ENCODE peak calls at places on chromosomes 6 and 20, in five cellular contexts. B is AG10803, G is dorsolateral prefrontal cortex, J is fibroblast of mammary gland, Y is left lung. E is an unnamed sample.

GRCh38 chr6:54391577-54391976 is 83.3 kb downstream of the TINAG start:
- DNase-seq in B (no peak), G (no peak), J (no peak), Y (no peak), E (no peak)

GRCh38 chr6:83878902-83879644 is 19.6 kb downstream of the CYB5R4 start:
- DNase-seq in B (no peak), G (no peak), J (no peak), Y (no peak), E (no peak)

GRCh38 chr6:13413466-13413862 is 73.9 kb downstream of the GFOD1 start:
- DNase-seq in B (peak), G (no peak), J (peak), Y (no peak), E (peak)

GRCh38 chr20:4828830-4829493 is 107.3 kb downstream of the PRND start:
- DNase-seq in B (no peak), G (no peak), J (peak), Y (no peak), E (peak)

GRCh38 chr6:155313602-155314091 is 637 bp downstream of the TFB1M start:
- DNase-seq in B (peak), G (no peak), J (peak), Y (no peak), E (peak)

GRCh38 chr6:79605968-79606764 is 25.0 kb upstream of the SH3BGRL2 start:
- DNase-seq in B (no peak), G (no peak), J (no peak), Y (no peak), E (no peak)

GRCh38 chr6:38025431-38025830 is 205.9 kb downstream of the ZFAND3 start:
- DNase-seq in B (peak), G (no peak), J (peak), Y (no peak), E (peak)

GRCh38 chr6:169976301-169977081 is 225.1 kb downstream of the ERMARD start:
- DNase-seq in B (no peak), G (no peak), J (no peak), Y (no peak), E (no peak)

GRCh38 chr20:17667445-17667844 is 14.6 kb downstream of the RRBP1 start:
- DNase-seq in B (no peak), G (no peak), J (no peak), Y (no peak), E (no peak)

GRCh38 chr6:37125779-37126553 is 44.0 kb upstream of the PIM1 start:
- DNase-seq in B (no peak), G (no peak), J (no peak), Y (no peak), E (no peak)

GRCh38 chr20:11540558-11540957 is 377.1 kb upstream of the BTBD3 start:
- DNase-seq in B (no peak), G (no peak), J (no peak), Y (no peak), E (no peak)

GRCh38 chr6:119446623-119447008 is 97.1 kb upstream of the MAN1A1 start:
- DNase-seq in B (peak), G (no peak), J (peak), Y (peak), E (peak)

GRCh38 chr20:33318096-33318429 is 35.0 kb downstream of the BPIFB1 start:
- DNase-seq in B (no peak), G (no peak), J (no peak), Y (no peak), E (no peak)

GRCh38 chr6:155077331-155077730 is 82.2 kb downstream of the TIAM2 start:
- DNase-seq in B (peak), G (no peak), J (peak), Y (no peak), E (peak)

GRCh38 chr20:1087311-1087710 is 31.1 kb upstream of the PSMF1 start:
- DNase-seq in B (no peak), G (no peak), J (no peak), Y (no peak), E (no peak)

GRCh38 chr6:144350176-144350575 is 65.0 kb downstream of the UTRN start:
- DNase-seq in B (no peak), G (no peak), J (no peak), Y (no peak), E (no peak)

GRCh38 chr6:125197795-125198269 is 44.3 kb downstream of the TPD52L1 start:
- DNase-seq in B (peak), G (no peak), J (peak), Y (peak), E (peak)

GRCh38 chr20:34709836-34710567 is 5.9 kb downstream of the TP53INP2 start:
- DNase-seq in B (peak), G (peak), J (peak), Y (peak), E (peak)

GRCh38 chr6:87154641-87155271 is 609 bp upstream of the ZNF292 start:
- DNase-seq in B (peak), G (peak), J (peak), Y (no peak), E (peak)

GRCh38 chr6:45556828-45557227 is 179.1 kb upstream of the SUPT3H start:
- DNase-seq in B (no peak), G (no peak), J (no peak), Y (no peak), E (no peak)

GRCh38 chr6:32945106-32945761 is 4.4 kb upstream of the HLA-DMB start:
- DNase-seq in B (no peak), G (no peak), J (peak), Y (no peak), E (no peak)

GRCh38 chr6:137661601-137662000 is 167.4 kb upstream of the OLIG3 start:
- DNase-seq in B (peak), G (no peak), J (peak), Y (peak), E (peak)

GRCh38 chr6:1611322-1611571 is 1.5 kb downstream of the FOXC1 start:
- DNase-seq in B (peak), G (no peak), J (no peak), Y (no peak), E (peak)
- TF ChIP-seq CTCF in B (peak), G (no peak), J (peak), Y (no peak), E (peak)

DNA sequence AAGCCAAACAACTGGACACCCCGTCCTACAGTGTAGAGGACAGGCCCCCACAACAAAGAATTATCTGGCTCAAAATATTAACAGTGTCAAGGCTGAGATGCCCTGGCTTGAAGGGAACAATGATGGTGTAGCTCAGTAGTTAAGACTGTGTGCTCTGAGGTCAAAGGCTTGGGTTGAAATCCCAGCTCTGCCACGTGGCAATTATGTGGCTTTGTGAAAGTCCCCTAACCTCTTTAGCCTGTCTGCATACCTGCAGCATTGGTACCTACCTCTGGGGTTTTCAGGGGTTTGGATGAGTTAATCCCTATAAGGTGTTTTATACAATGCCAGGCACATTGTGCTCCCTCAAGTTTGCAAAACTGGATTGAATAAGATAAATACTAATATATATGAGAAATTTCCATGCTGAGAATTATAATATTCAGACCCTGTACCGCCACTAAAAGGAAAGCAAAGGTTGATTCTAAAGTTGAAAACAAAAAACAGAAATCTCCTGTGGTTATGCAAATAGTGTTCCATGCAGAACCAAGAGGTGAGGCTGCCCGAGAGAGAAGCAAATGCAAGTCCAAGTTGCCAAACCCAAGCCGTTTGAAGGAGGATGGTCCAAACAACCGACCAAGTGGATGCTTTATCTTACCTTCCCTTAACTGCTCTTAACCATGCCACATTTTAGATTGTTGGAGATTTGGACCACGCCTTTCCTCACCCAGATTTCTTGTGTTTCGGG is 199.8 kb downstream of the NFATC2 start:
- DNase-seq in B (no peak), G (no peak), J (no peak), Y (peak), E (no peak)
- TF ChIP-seq CTCF in B (no peak), G (no peak), J (no peak), Y (no peak), E (no peak)

GRCh38 chr6:3428700-3429099 is 28.1 kb downstream of the SLC22A23 start:
- DNase-seq in B (no peak), G (no peak), J (no peak), Y (no peak), E (no peak)

GRCh38 chr6:3432416-3432815 is 24.4 kb downstream of the SLC22A23 start:
- DNase-seq in B (no peak), G (no peak), J (no peak), Y (no peak), E (no peak)

GRCh38 chr6:3428247-3428646 is 28.6 kb downstream of the SLC22A23 start:
- DNase-seq in B (no peak), G (no peak), J (no peak), Y (no peak), E (no peak)

GRCh38 chr6:3431994-3432393 is 24.9 kb downstream of the SLC22A23 start:
- DNase-seq in B (no peak), G (no peak), J (no peak), Y (no peak), E (no peak)

DNA sequence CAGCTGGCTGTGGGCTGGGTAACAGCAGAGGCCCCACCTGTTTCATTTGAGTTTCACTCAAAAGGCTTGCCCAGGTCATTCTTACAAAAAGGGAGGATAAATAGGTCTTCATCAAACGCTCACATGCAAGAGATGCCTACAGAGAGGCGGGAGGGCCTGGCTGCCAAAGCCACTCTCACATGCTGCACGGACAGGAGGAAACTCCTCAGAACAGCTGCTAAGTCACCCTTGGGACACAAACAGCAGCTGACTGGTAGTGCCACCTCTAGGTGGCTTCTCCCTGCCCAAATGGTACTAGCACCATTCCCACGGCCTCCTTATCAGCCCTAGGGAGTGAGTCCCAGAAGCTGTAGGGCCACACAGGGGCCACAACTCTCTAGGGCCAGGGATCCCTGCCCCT is 23.8 kb downstream of the SLC22A23 start:
- DNase-seq in B (no peak), G (no peak), J (no peak), Y (no peak), E (no peak)
- TF ChIP-seq CTCF in B (no peak), G (no peak), J (no peak), Y (no peak), E (no peak)

GRCh38 chr20:38073307-38074010 is 39.9 kb downstream of the RPRD1B start:
- DNase-seq in B (peak), G (no peak), J (peak), Y (peak), E (peak)
- TF ChIP-seq CTCF in B (peak), G (peak), J (peak), Y (peak), E (peak)

GRCh38 chr20:9081423-9081966 is 12.6 kb downstream of the PLCB4 start:
- DNase-seq in B (peak), G (no peak), J (peak), Y (no peak), E (no peak)

GRCh38 chr20:9075264-9076095 is 6.6 kb downstream of the PLCB4 start:
- DNase-seq in B (peak), G (no peak), J (no peak), Y (no peak), E (no peak)

GRCh38 chr20:9079038-9079731 is 10.3 kb downstream of the PLCB4 start:
- DNase-seq in B (no peak), G (no peak), J (no peak), Y (no peak), E (no peak)
- TF ChIP-seq CTCF in B (no peak), G (no peak), J (no peak), Y (no peak), E (no peak)

DNA sequence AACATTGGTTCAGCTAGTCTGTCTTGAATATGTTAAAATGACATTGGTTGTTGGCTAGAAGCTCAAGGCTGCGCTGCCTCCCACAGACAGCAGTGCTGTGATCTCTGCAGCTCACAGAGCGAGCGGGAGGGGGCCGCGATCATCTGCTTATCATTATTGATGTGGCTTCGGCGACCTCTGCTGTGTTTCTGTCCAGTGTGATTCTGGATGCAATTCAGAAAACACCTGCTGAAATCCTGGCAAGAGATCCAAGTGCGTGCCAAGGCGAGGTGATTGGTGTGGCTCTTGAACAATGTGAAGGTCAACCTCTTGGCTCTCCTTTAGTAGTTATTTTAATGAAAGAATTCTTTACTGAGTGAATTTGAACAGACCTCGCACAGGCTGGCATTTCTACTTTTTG is 142.3 kb upstream of the SASH1 start:
- DNase-seq in B (no peak), G (peak), J (no peak), Y (no peak), E (no peak)
- TF ChIP-seq CTCF in B (no peak), G (no peak), J (no peak), Y (no peak), E (no peak)

GRCh38 chr20:36611625-36612024 is 6.0 kb downstream of the RAB5IF start:
- DNase-seq in B (no peak), G (no peak), J (no peak), Y (no peak), E (no peak)

GRCh38 chr20:36606171-36607116 is 865 bp downstream of the RAB5IF start:
- DNase-seq in B (peak), G (no peak), J (peak), Y (peak), E (peak)

GRCh38 chr20:36605309-36606170 is at the start of gene RAB5IF:
- DNase-seq in B (peak), G (peak), J (peak), Y (peak), E (peak)

GRCh38 chr20:36604952-36605308 is 649 bp upstream of the RAB5IF start:
- DNase-seq in B (no peak), G (peak), J (peak), Y (peak), E (no peak)

DNA sequence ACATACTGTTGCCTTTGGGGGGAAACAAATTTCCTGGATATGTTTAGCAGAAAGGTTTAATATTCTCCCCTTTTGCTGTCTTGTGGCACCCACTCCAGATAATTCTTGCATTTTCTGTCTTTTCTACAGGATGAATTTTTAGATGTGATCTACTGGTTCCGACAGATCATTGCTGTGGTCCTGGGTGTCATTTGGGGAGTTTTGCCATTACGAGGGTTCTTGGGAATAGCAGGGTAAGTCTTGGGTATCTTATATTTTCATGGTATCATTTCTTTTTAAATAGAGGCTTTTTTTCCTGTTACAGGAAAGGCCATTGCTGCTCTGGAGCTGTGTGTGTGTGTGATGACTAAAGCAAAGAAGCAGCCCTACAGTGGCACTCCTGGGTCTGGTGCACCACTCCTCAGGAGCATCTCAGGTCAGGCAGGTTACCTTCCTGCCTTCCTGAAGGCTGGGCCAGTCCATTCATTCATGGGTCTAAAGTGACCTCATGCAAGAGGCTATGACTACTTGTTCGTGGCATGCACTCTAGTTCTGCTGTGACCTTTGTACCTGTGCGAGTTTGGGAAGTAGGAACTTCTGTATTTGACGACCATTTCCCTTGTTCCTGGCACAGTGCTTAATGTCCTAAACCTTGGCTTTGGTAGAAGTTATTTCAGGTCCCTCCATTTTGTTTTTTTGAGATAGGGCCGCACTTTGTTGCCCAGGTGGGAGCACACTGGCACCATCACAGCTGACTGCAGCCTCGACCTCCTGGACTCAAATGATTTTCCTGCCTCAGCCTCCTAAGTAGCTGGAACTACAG is 2.2 kb downstream of the RAB5IF start:
- DNase-seq in B (no peak), G (no peak), J (no peak), Y (no peak), E (no peak)
- TF ChIP-seq CTCF in B (no peak), G (no peak), J (no peak), Y (no peak), E (no peak)

GRCh38 chr20:48025061-48025515 is 239.8 kb upstream of the SULF2 start:
- DNase-seq in B (peak), G (no peak), J (peak), Y (peak), E (peak)
- TF ChIP-seq CTCF in B (peak), G (no peak), J (no peak), Y (no peak), E (no peak)